ENCODE peak calls at places on chromosomes 6 and 20, in seven cellular contexts. One of them, this sample, is unnamed.

GRCh38 chr6:45479834-45480696 is 102.3 kb upstream of the SUPT3H start:
- DNase-seq in colonic mucosa: no peak
- DNase-seq in heart left ventricle: no peak
- DNase-seq in OCI-LY7: no peak
- DNase-seq in endodermal cell: no peak
- DNase-seq in A549: no peak
- DNase-seq in EL: peak
- DNase-seq in this sample: peak

GRCh38 chr20:6994452-6994851 is 227.0 kb downstream of the BMP2 start:
- DNase-seq in A549: peak
- DNase-seq in heart left ventricle: no peak
- DNase-seq in EL: no peak
- DNase-seq in OCI-LY7: no peak
- DNase-seq in endodermal cell: no peak
- DNase-seq in colonic mucosa: no peak
- DNase-seq in this sample: no peak

GRCh38 chr6:29011276-29011734 is 6.2 kb upstream of the ZNF311 start:
- DNase-seq in A549: peak
- DNase-seq in heart left ventricle: peak
- DNase-seq in endodermal cell: peak
- DNase-seq in colonic mucosa: no peak
- DNase-seq in EL: peak
- DNase-seq in OCI-LY7: peak
- DNase-seq in this sample: peak

GRCh38 chr6:26224940-26225847 is 138.0 kb downstream of the HFE start:
- DNase-seq in colonic mucosa: no peak
- DNase-seq in OCI-LY7: no peak
- DNase-seq in EL: peak
- DNase-seq in endodermal cell: peak
- DNase-seq in A549: no peak
- DNase-seq in heart left ventricle: no peak
- DNase-seq in this sample: peak

GRCh38 chr6:122059918-122060317 is 339.5 kb upstream of the HSF2 start:
- DNase-seq in OCI-LY7: no peak
- DNase-seq in endodermal cell: no peak
- DNase-seq in EL: no peak
- DNase-seq in A549: no peak
- DNase-seq in heart left ventricle: no peak
- DNase-seq in colonic mucosa: no peak
- DNase-seq in this sample: no peak

GRCh38 chr6:31640612-31641011 is 11.8 kb downstream of the BAG6 start:
- DNase-seq in EL: no peak
- DNase-seq in endodermal cell: no peak
- DNase-seq in OCI-LY7: no peak
- DNase-seq in A549: no peak
- DNase-seq in colonic mucosa: no peak
- DNase-seq in heart left ventricle: no peak
- DNase-seq in this sample: no peak

GRCh38 chr6:3251462-3252314 is 7.1 kb upstream of the PSMG4 start:
- DNase-seq in endodermal cell: peak
- DNase-seq in EL: peak
- DNase-seq in colonic mucosa: peak
- DNase-seq in A549: peak
- DNase-seq in OCI-LY7: peak
- DNase-seq in heart left ventricle: peak
- DNase-seq in this sample: peak

GRCh38 chr6:31580807-31581437 is 1.3 kb downstream of the LTB start:
- DNase-seq in OCI-LY7: peak
- DNase-seq in colonic mucosa: peak
- DNase-seq in EL: peak
- DNase-seq in heart left ventricle: peak
- DNase-seq in endodermal cell: peak
- DNase-seq in A549: peak
- DNase-seq in this sample: peak

GRCh38 chr20:4151991-4152695 is 136.8 kb upstream of the RNF24 start:
- DNase-seq in colonic mucosa: no peak
- DNase-seq in A549: no peak
- DNase-seq in heart left ventricle: no peak
- DNase-seq in endodermal cell: no peak
- DNase-seq in OCI-LY7: no peak
- DNase-seq in EL: peak
- DNase-seq in this sample: peak

GRCh38 chr6:148044921-148045320 is 297.7 kb upstream of the SASH1 start:
- DNase-seq in EL: no peak
- DNase-seq in A549: no peak
- DNase-seq in endodermal cell: no peak
- DNase-seq in OCI-LY7: no peak
- DNase-seq in heart left ventricle: no peak
- DNase-seq in colonic mucosa: no peak
- DNase-seq in this sample: no peak

GRCh38 chr6:30748301-30748769 is 4.0 kb upstream of the IER3 start:
- DNase-seq in A549: peak
- DNase-seq in EL: no peak
- DNase-seq in colonic mucosa: peak
- DNase-seq in endodermal cell: no peak
- DNase-seq in OCI-LY7: no peak
- DNase-seq in heart left ventricle: no peak
- DNase-seq in this sample: no peak